ENCODE peak calls at places on chromosomes 6 and 20, in five cellular contexts. H, J, T, P and A are unnamed samples.

GRCh38 chr6:126210398-126211075 is 129.4 kb upstream of the CENPW start:
- DNase-seq in P (peak; percentile 27), J (no peak), T (no peak), H (no peak), A (no peak)

GRCh38 chr20:50510706-50511401 is 671 bp downstream of the PTPN1 start:
- DNase-seq in H (peak; percentile 57), P (no peak), T (no peak), J (no peak), A (peak; percentile 33)

GRCh38 chr6:138912308-138912707 is 75.7 kb downstream of the REPS1 start:
- DNase-seq in T (no peak), P (no peak), J (no peak), H (no peak), A (no peak)

GRCh38 chr6:90654806-90655205 is 67.9 kb upstream of the MAP3K7 start:
- DNase-seq in J (no peak), P (no peak), T (no peak), H (no peak), A (no peak)

GRCh38 chr20:57709823-57710799 is at the start of gene PMEPA1:
- DNase-seq in P (peak; percentile 97), J (peak; percentile 96), H (peak; percentile 17), T (peak; percentile 95), A (peak; percentile 95)

GRCh38 chr6:69216127-69216526 is 580.7 kb downstream of the LMBRD1 start:
- DNase-seq in P (no peak), J (no peak), T (no peak), H (no peak), A (no peak)

GRCh38 chr20:1941226-1941625 is 46.0 kb downstream of the SIRPA start:
- DNase-seq in T (no peak), J (peak; percentile 46), P (peak; percentile 12), H (no peak), A (no peak)

GRCh38 chr20:50788045-50788867 is 6.6 kb upstream of the BCAS4 start:
- DNase-seq in T (peak; percentile 21), J (peak; percentile 64), H (peak; percentile 83), P (peak; percentile 90), A (no peak)

GRCh38 chr6:135280375-135281136 is 99.4 kb downstream of the MYB start:
- DNase-seq in J (no peak), H (no peak), P (peak; percentile 56), T (no peak), A (no peak)

GRCh38 chr6:51350308-51350904 is 531.7 kb downstream of the TFAP2B start:
- DNase-seq in J (no peak), T (no peak), H (no peak), P (peak; percentile 0), A (no peak)

GRCh38 chr20:46030290-46031013 is 1.4 kb downstream of the SLC12A5 start:
- DNase-seq in J (no peak), P (no peak), H (no peak), T (no peak), A (no peak)

GRCh38 chr6:20661721-20662120 is 127.5 kb downstream of the CDKAL1 start:
- DNase-seq in H (no peak), T (no peak), P (peak; percentile 44), J (no peak), A (no peak)

GRCh38 chr20:19451591-19452295 is 239.3 kb downstream of the SLC24A3 start:
- DNase-seq in H (no peak), J (no peak), P (no peak), T (no peak), A (no peak)

GRCh38 chr6:160356074-160356754 is 8.0 kb downstream of the SLC22A3 start:
- DNase-seq in T (no peak), H (no peak), J (no peak), P (no peak), A (no peak)

GRCh38 chr20:38935285-38935684 is 9.1 kb downstream of the FAM83D start:
- DNase-seq in T (no peak), J (no peak), H (no peak), P (peak; percentile 45), A (no peak)

GRCh38 chr6:112109267-112109666 is 21.9 kb downstream of the FAM229B start:
- DNase-seq in J (no peak), P (no peak), H (no peak), T (no peak), A (no peak)

GRCh38 chr6:160534050-160534696 is 129.9 kb downstream of the LPA start:
- DNase-seq in H (peak; percentile 52), J (peak; percentile 61), P (peak; percentile 78), T (peak; percentile 76), A (peak; percentile 32)

GRCh38 chr20:45821942-45822341 is 5.2 kb downstream of the TNNC2 start:
- DNase-seq in H (no peak), T (no peak), J (no peak), P (no peak), A (no peak)

GRCh38 chr6:132179955-132180354 is 221.3 kb downstream of the MOXD1 start:
- DNase-seq in P (no peak), T (no peak), J (no peak), H (no peak), A (no peak)

GRCh38 chr6:16251706-16252105 is 13.3 kb downstream of the GMPR start:
- DNase-seq in P (no peak), T (no peak), J (no peak), H (no peak), A (no peak)

GRCh38 chr20:17648782-17649730 is 33.0 kb downstream of the RRBP1 start:
- DNase-seq in T (peak; percentile 21), H (no peak), P (no peak), J (peak; percentile 14), A (no peak)

GRCh38 chr6:97630592-97630991 is 347.6 kb upstream of the MMS22L start:
- DNase-seq in T (no peak), J (no peak), H (no peak), P (peak; percentile 0), A (no peak)

GRCh38 chr20:59984551-59984950 is 26.3 kb downstream of the CDH26 start:
- DNase-seq in T (no peak), H (no peak), P (no peak), J (no peak), A (no peak)

GRCh38 chr20:59987135-59987534 is 28.9 kb downstream of the CDH26 start:
- DNase-seq in P (no peak), J (no peak), T (no peak), H (no peak), A (no peak)

GRCh38 chr20:59988141-59988540 is 29.9 kb downstream of the CDH26 start:
- DNase-seq in J (no peak), P (peak; percentile 18), H (no peak), T (no peak), A (no peak)

DNA sequence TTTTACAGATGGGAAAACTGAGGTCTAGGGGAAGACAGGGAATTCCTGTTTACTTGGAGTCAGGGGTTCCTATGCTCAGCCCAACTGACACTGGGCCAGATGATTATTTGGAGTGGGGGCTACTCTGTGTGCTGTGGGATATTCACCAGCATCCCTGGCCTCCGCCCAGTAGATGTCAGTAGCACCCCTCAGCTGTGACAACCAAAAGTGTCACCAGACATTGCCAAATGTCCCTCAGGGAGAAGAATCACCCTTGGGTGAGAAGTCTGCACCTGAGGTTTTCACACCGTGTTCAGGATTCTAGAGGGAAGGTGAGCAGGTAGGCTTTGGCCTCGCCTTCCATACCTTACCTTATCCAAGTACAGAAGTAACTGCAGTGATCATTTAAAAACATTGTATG is 27.6 kb downstream of the CDH26 start:
- DNase-seq in H (no peak), P (no peak), J (no peak), T (no peak), A (no peak)
- TF ChIP-seq CTCF in H (peak; percentile 42), P (no peak), J (no peak), T (no peak), A (no peak)

DNA sequence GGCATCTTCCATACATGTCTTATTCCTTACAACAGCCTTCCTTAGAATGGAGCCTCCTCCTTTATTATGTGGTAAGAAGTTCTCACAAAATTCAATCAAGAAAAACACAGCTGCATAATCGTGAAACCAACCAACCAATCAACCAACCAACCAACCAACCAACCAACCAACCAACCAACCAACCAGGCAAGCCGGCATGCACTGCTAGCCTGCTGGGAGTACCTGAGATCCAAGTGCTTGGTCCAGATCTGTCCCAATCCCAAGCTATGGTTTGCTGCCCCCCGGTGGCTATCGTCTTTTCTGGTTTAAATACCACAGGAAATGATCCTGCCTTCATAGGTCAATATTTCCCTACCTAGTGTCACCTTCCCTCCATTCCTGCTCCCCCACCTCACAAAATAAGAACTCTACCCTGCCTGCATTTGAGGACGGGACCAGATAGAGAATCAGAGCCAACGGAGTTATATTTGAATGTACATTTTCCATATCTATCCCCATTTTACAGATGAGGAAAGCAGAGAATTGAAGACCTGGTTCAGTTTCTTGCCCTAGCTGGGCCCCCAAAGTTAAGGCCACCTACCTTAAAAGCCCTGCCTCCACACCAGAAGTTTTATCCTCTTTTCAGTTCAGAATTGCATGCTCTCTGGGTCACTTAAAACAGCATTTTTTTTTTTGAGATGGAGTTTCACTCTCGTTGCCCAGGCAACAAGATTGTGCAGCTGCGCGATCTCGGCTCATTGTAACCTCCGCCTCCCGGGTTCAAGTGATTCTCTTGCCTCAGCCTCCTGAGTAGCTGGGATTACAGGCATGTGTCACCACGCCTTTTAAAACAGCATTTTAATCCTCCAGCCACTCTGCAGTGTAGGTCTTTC is 27.1 kb downstream of the RAB44 start:
- DNase-seq in H (peak; percentile 77), T (peak; percentile 82), J (peak; percentile 55), P (peak; percentile 81), A (no peak)
- TF ChIP-seq CTCF in H (peak; percentile 93), T (peak; percentile 86), J (peak; percentile 49), P (peak; percentile 61), A (no peak)

GRCh38 chr6:1678201-1678600 is 68.5 kb downstream of the FOXC1 start:
- DNase-seq in H (no peak), T (no peak), J (no peak), P (no peak), A (no peak)
- TF ChIP-seq CTCF in H (no peak), T (no peak), J (no peak), P (no peak), A (no peak)

GRCh38 chr6:38714239-38715015 is 684 bp upstream of the DNAH8 start:
- DNase-seq in T (no peak), H (no peak), P (peak; percentile 22), J (no peak), A (no peak)

GRCh38 chr6:38713812-38714211 is 1.3 kb upstream of the DNAH8 start:
- DNase-seq in P (no peak), H (no peak), T (no peak), J (no peak), A (no peak)

GRCh38 chr6:38719358-38719757 is 4.2 kb downstream of the DNAH8 start:
- DNase-seq in P (no peak), J (no peak), T (no peak), H (no peak), A (no peak)

GRCh38 chr6:38716825-38717224 is 1.7 kb downstream of the DNAH8 start:
- DNase-seq in J (no peak), P (no peak), T (no peak), H (no peak), A (no peak)

DNA sequence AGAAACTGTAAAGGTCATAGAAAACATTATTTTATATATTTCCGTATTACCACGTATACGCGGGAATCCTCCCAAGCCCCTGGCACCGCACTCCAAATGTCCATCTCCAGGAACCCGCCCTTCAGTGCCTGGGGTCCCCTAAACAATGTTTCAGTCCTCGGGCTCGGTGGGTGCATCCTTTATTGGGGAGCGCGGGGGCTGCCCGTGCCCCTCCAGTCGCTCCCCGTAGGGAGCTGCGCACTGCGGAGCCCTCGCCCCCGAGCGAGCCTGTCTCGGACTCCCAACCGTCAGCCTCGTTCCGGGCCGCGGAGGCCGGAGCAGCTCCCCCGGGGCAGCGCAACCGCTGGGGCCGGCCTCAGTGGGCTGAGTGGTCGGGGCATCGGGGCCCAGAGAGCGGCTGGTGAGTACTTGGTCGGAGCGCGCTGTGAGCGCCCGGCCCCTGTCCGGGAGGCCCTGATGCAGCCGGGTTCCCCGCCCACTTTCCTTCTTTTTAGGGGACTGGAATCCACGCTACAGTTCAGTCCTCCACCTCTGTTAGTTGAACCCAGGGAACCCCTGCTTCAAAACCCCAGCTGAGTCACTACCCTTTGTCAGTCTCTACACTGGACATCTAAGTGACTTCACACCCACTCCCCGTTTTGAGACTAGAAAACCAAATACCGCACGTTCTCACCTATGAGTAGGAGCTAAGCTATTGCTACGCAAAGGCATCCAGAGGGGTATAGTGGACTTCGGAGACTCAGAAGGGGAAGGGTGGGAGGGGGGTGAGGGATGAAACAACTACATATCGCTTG is at the start of gene DNAH8:
- DNase-seq in J (no peak), H (no peak), P (peak; percentile 30), T (no peak), A (peak; percentile 29)
- TF ChIP-seq CTCF in J (no peak), H (no peak), P (no peak), T (no peak), A (no peak)